ENCODE peak calls at places on chromosomes 12 and 14, in seven cellular contexts. O is left ventricle myocardium inferior; Y is AG04450; X is right cardiac atrium; N is CD8-positive, alpha-beta T cell; J is breast epithelium; L is tibial nerve. R is an unnamed sample. For H3K27me3, the result is how much of the 10 kb centered on the place peaks cover.

GRCh38 chr14:68882235-68882634 is 89.4 kb upstream of the ZFP36L1 start:
- DNase-seq in O (no peak), Y (no peak), X (no peak), N (no peak), J (no peak), L (no peak), R (no peak)

GRCh38 chr14:23173796-23174195 is 9.7 kb downstream of the SLC7A8 start:
- DNase-seq in O (no peak), Y (no peak), X (no peak), N (no peak), J (no peak), L (no peak), R (no peak)

GRCh38 chr12:31238764-31239387 is 87.1 kb downstream of the SINHCAF start:
- DNase-seq in O (peak), Y (no peak), X (peak), N (no peak), J (peak), L (peak), R (peak)

GRCh38 chr14:36662543-36663403 is 1.1 kb downstream of the PAX9 start:
- DNase-seq in O (no peak), Y (no peak), X (peak), N (no peak), J (no peak), L (no peak), R (no peak)

GRCh38 chr12:46549527-46550265 is 177.1 kb upstream of the SLC38A2 start:
- DNase-seq in O (no peak), Y (peak), X (no peak), N (no peak), J (no peak), L (no peak), R (no peak)

GRCh38 chr14:94363171-94363624 is 25.2 kb downstream of the SERPINA1 start:
- DNase-seq in O (no peak), Y (no peak), X (no peak), N (no peak), J (no peak), L (no peak), R (no peak)

GRCh38 chr14:37579250-37579649 is 15.8 kb downstream of the FOXA1 start:
- DNase-seq in O (no peak), Y (no peak), X (no peak), N (no peak), J (no peak), L (no peak), R (no peak)

GRCh38 chr14:35261774-35262173 is 30.4 kb upstream of the PSMA6 start:
- DNase-seq in O (no peak), Y (no peak), X (no peak), N (no peak), J (no peak), L (peak), R (no peak)

GRCh38 chr12:1044697-1045096 is 53.7 kb downstream of the ERC1 start:
- DNase-seq in O (no peak), Y (peak), X (no peak), N (no peak), J (no peak), L (no peak), R (no peak)

GRCh38 chr12:10574307-10574706 is 39.1 kb downstream of the MAGOHB start:
- DNase-seq in O (no peak), Y (no peak), X (no peak), N (no peak), J (no peak), L (no peak), R (no peak)

GRCh38 chr14:65334765-65335411 is 77.6 kb upstream of the FUT8 start:
- DNase-seq in O (no peak), Y (no peak), X (no peak), N (no peak), J (no peak), L (no peak), R (no peak)

GRCh38 chr12:79527498-79527897 is 163.3 kb downstream of the PAWR start:
- DNase-seq in O (no peak), Y (no peak), X (no peak), N (no peak), J (no peak), L (no peak), R (no peak)

GRCh38 chr14:68733086-68733621 is 59.7 kb downstream of the ZFP36L1 start:
- DNase-seq in O (no peak), Y (no peak), X (peak), N (no peak), J (no peak), L (peak), R (no peak)

GRCh38 chr14:105475916-105476845 is 1.6 kb downstream of the CRIP2 start:
- DNase-seq in O (peak), Y (no peak), X (peak), N (no peak), J (no peak), L (no peak), R (peak)

GRCh38 chr12:93990832-93991748 is 157.3 kb upstream of the PLXNC1 start:
- DNase-seq in O (peak), Y (no peak), X (peak), N (no peak), J (no peak), L (no peak), R (peak)

GRCh38 chr12:104505095-104505819 is 48.5 kb downstream of the CHST11 start:
- DNase-seq in O (no peak), Y (no peak), X (no peak), N (no peak), J (no peak), L (no peak), R (no peak)

GRCh38 chr12:31362115-31362758 is 36.3 kb upstream of the SINHCAF start:
- DNase-seq in O (no peak), Y (no peak), X (no peak), N (no peak), J (no peak), L (no peak), R (no peak)

GRCh38 chr14:76138758-76139723 is 12.7 kb upstream of the GPATCH2L start:
- DNase-seq in O (no peak), Y (no peak), X (no peak), N (no peak), J (no peak), L (no peak), R (no peak)
- H3K27me3 ChIP-seq in O (half or more), Y (under half), X (under half), N (under half), J (under half), L (half or more), R (half or more)

GRCh38 chr12:6347367-6348338 is 5.8 kb upstream of the TNFRSF1A start:
- DNase-seq in O (peak), Y (no peak), X (peak), N (no peak), J (peak), L (peak), R (peak)
- H3K27ac ChIP-seq in O (peak), Y (no peak), X (peak), N (no peak), J (peak), L (peak), R (peak)

DNA sequence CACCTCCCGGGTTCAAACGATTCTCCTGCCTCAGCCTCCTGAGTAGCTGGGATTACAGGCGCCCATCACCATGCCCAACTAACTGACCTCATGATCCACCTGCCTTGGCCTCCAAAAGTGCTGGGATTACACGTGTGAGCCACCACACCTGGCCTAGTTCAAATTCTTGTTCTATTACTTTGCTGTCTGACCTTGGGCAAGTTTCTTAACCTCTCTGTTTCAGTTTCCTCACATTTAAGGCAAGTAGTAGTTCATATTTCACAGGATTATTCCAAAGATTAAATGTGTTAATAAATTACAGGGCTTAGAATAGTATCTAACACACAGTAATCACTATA is 10.9 kb downstream of the RXYLT1 start:
- DNase-seq in O (no peak), Y (no peak), X (no peak), N (no peak), J (no peak), L (no peak), R (no peak)
- H3K27me3 ChIP-seq in O (under half), Y (under half), X (under half), N (under half), J (under half), L (under half), R (under half)

DNA sequence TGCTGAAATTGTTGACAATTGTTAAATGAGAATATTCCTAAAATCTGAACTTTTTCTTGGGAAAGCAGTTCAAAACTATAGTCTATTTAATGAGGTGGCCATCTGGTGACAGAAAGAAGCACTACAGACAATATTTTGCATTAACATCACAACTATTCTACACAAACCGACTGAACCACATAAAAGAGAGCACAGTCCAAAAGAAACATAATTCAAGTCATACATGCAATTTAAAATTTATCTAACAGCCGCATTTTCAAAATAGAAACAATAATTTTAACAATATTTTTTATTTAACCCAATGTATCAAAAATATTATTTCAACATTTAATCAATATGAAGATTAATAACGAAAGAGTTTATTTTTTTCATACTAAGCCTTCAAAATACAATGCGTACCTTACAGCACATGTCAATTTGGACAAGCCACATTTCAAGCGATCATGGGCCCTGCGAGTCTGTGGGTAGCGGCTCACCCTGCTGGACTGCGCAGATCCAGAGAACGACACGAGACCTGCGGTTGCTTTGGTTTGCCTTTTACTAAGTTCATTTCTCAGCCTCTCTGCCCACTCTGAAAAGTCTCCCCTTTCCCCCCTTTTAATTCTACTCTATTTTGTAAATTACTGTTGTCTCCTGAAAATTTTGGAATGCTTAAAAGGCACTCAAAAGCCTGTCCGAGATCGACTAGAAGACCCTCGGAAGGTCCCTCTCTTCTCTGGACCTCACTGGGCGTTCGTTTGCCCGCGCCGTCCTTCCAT is 941 bp upstream of the LRRC9 start:
- DNase-seq in O (no peak), Y (no peak), X (peak), N (peak), J (no peak), L (peak), R (no peak)
- H3K27ac ChIP-seq in O (no peak), Y (no peak), X (no peak), N (no peak), J (no peak), L (no peak), R (no peak)

GRCh38 chr12:3989218-3989550 is 116.0 kb upstream of the PARP11 start:
- DNase-seq in O (no peak), Y (no peak), X (no peak), N (no peak), J (no peak), L (no peak), R (no peak)

GRCh38 chr12:3988519-3989217 is 115.5 kb upstream of the PARP11 start:
- DNase-seq in O (no peak), Y (no peak), X (no peak), N (peak), J (no peak), L (no peak), R (no peak)

GRCh38 chr12:3991798-3992580 is 118.8 kb upstream of the PARP11 start:
- DNase-seq in O (no peak), Y (no peak), X (no peak), N (no peak), J (no peak), L (no peak), R (no peak)

GRCh38 chr12:3992945-3993344 is 119.7 kb upstream of the PARP11 start:
- DNase-seq in O (no peak), Y (no peak), X (no peak), N (no peak), J (no peak), L (no peak), R (no peak)

DNA sequence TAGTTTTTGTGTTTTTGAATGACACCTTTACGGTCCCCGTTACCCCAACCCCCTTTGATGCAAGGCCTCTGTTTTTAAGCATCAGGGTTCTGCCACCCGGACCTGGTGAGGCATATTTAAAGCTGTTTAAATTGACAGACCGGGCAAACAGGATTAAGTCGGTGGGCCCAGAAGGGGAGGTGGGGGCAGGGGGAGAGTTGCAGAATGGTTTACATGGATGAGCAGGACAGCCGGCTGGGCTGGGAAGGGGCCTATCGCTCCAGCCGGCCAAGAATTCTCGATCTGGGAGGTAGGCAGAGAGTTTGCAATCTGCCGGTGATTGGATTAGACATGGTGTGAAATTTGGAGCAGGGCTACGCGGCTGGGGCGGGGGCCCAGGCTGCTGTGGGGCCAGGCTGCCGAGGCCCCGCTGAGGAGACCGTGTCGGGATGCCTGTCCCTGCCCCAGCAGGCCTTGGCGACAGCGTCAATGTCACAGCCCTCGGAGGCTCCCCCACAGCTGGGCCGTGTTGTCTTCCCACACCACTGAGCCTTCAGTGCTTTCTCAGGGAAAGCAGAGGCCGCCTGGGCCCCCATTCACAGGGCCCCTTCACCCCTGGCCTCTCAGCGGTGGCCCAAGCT is 117.3 kb upstream of the PARP11 start:
- DNase-seq in O (no peak), Y (no peak), X (no peak), N (no peak), J (no peak), L (no peak), R (no peak)
- H3K27me3 ChIP-seq in O (half or more), Y (under half), X (under half), N (under half), J (under half), L (under half), R (under half)

R was measured in heart right ventricle.